ENCODE peak calls at places on chromosomes 5 and 9, in six cellular contexts. W is sigmoid colon, M is lower leg skin, V is Peyer's patch, Q is stomach, Y is tibial nerve. S is an unnamed sample.

GRCh38 chr9:138115506-138115905 is 237.9 kb downstream of the CACNA1B start:
- DNase-seq in W (no peak), M (no peak), V (no peak), Q (peak), Y (no peak), S (no peak)

GRCh38 chr9:95793924-95794828 is 81.3 kb upstream of the ERCC6L2 start:
- DNase-seq in W (no peak), M (no peak), V (no peak), Q (no peak), Y (peak), S (no peak)

GRCh38 chr5:110031402-110032140 is 341.8 kb downstream of the MAN2A1 start:
- DNase-seq in W (no peak), M (no peak), V (no peak), Q (no peak), Y (no peak), S (no peak)

GRCh38 chr5:100595152-100595811 is 60.1 kb downstream of the FAM174A start:
- DNase-seq in W (no peak), M (peak), V (no peak), Q (peak), Y (no peak), S (peak)

GRCh38 chr5:91189480-91190332 is 193.4 kb downstream of the ARRDC3 start:
- DNase-seq in W (peak), M (peak), V (no peak), Q (no peak), Y (peak), S (no peak)

GRCh38 chr9:114007991-114008666 is 70.0 kb downstream of the AMBP start:
- DNase-seq in W (peak), M (no peak), V (no peak), Q (peak), Y (peak), S (peak)

GRCh38 chr5:134975078-134975715 is 7.5 kb downstream of the CATSPER3 start:
- DNase-seq in W (no peak), M (no peak), V (no peak), Q (no peak), Y (no peak), S (no peak)

GRCh38 chr5:17127743-17128231 is 89.6 kb upstream of the BASP1 start:
- DNase-seq in W (no peak), M (no peak), V (no peak), Q (no peak), Y (no peak), S (no peak)

GRCh38 chr9:5195450-5195849 is 10.0 kb upstream of the INSL6 start:
- DNase-seq in W (no peak), M (no peak), V (no peak), Q (no peak), Y (no peak), S (no peak)

GRCh38 chr5:131514316-131515275 is 120.4 kb downstream of the RAPGEF6 start:
- DNase-seq in W (no peak), M (no peak), V (no peak), Q (no peak), Y (no peak), S (no peak)

GRCh38 chr9:3856592-3856991 is 330.8 kb upstream of the RFX3 start:
- DNase-seq in W (no peak), M (no peak), V (no peak), Q (no peak), Y (no peak), S (no peak)

GRCh38 chr9:114216081-114216480 is 60.7 kb downstream of the COL27A1 start:
- DNase-seq in W (no peak), M (no peak), V (no peak), Q (peak), Y (no peak), S (peak)

GRCh38 chr9:28396058-28396457 is 822.8 kb upstream of the C9orf72 start:
- DNase-seq in W (no peak), M (no peak), V (no peak), Q (no peak), Y (no peak), S (no peak)

GRCh38 chr5:38465702-38466443 is 90.6 kb downstream of the LIFR start:
- DNase-seq in W (no peak), M (no peak), V (no peak), Q (no peak), Y (no peak), S (no peak)

GRCh38 chr5:65981548-65981947 is 55.2 kb downstream of the ERBIN start:
- DNase-seq in W (no peak), M (no peak), V (no peak), Q (no peak), Y (no peak), S (no peak)

GRCh38 chr9:86355814-86356213 is 1.6 kb upstream of the TUT7 start:
- DNase-seq in W (no peak), M (peak), V (no peak), Q (no peak), Y (no peak), S (no peak)

GRCh38 chr5:93821892-93822291 is 80.5 kb upstream of the POU5F2 start:
- DNase-seq in W (no peak), M (no peak), V (no peak), Q (no peak), Y (no peak), S (no peak)

GRCh38 chr9:117705386-117705785 is 1.2 kb downstream of the TLR4 start:
- DNase-seq in W (no peak), M (no peak), V (no peak), Q (no peak), Y (no peak), S (no peak)
- H3K4me3 ChIP-seq in W (peak), M (no peak), V (peak), Q (peak), Y (peak), S (peak)

DNA sequence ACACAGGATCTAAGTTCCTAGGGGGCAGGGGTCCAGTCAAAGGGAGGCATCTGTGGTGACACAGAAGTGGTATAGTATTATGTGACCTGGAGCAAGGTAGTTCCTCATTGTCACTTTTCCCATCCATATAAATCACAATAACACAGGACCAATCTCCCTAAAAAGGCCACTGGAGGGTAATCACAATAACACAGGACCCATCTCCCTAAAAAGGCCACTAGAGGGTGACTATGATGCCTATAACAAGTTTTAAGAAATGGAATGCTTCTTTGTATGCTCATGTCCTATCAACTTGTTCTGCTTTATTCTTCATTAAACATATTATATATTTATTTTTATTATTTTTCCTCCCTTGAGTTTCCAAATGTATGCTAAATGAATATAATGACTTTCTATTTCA is 254.6 kb downstream of the ASTN2 start:
- DNase-seq in W (no peak), M (no peak), V (no peak), Q (no peak), Y (no peak), S (no peak)
- TF ChIP-seq CTCF in W (no peak), M (no peak), V (no peak), Q (no peak), Y (no peak), S (no peak)

GRCh38 chr5:32428426-32428825 is 16.1 kb downstream of the ZFR start:
- DNase-seq in W (no peak), M (no peak), V (no peak), Q (no peak), Y (no peak), S (no peak)

GRCh38 chr5:32436553-32437262 is 7.8 kb downstream of the ZFR start:
- DNase-seq in W (no peak), M (no peak), V (no peak), Q (no peak), Y (no peak), S (no peak)

GRCh38 chr5:32435416-32435815 is 9.1 kb downstream of the ZFR start:
- DNase-seq in W (no peak), M (no peak), V (no peak), Q (no peak), Y (no peak), S (no peak)

GRCh38 chr5:32432633-32433032 is 11.9 kb downstream of the ZFR start:
- DNase-seq in W (no peak), M (no peak), V (no peak), Q (no peak), Y (no peak), S (no peak)
- TF ChIP-seq POLR2A in W (no peak), M (no peak), V (no peak), Q (no peak), Y (no peak), S (no peak)

GRCh38 chr9:71921190-71921814 is 9.9 kb downstream of the C9orf85 start:
- DNase-seq in W (no peak), M (no peak), V (no peak), Q (no peak), Y (no peak), S (no peak)
- H3K4me3 ChIP-seq in W (no peak), M (no peak), V (no peak), Q (no peak), Y (no peak), S (no peak)

GRCh38 chr9:75088646-75089368 is 493 bp downstream of the OSTF1 start:
- DNase-seq in W (peak), M (peak), V (peak), Q (peak), Y (peak), S (peak)

GRCh38 chr9:75087279-75087823 is 604 bp downstream of the NMRK1 start:
- DNase-seq in W (no peak), M (peak), V (no peak), Q (peak), Y (no peak), S (peak)

GRCh38 chr9:75089369-75089766 is 1.1 kb downstream of the OSTF1 start:
- DNase-seq in W (no peak), M (no peak), V (no peak), Q (no peak), Y (no peak), S (no peak)

GRCh38 chr9:75086443-75087278 is 1.3 kb downstream of the NMRK1 start:
- DNase-seq in W (no peak), M (peak), V (no peak), Q (peak), Y (no peak), S (no peak)

DNA sequence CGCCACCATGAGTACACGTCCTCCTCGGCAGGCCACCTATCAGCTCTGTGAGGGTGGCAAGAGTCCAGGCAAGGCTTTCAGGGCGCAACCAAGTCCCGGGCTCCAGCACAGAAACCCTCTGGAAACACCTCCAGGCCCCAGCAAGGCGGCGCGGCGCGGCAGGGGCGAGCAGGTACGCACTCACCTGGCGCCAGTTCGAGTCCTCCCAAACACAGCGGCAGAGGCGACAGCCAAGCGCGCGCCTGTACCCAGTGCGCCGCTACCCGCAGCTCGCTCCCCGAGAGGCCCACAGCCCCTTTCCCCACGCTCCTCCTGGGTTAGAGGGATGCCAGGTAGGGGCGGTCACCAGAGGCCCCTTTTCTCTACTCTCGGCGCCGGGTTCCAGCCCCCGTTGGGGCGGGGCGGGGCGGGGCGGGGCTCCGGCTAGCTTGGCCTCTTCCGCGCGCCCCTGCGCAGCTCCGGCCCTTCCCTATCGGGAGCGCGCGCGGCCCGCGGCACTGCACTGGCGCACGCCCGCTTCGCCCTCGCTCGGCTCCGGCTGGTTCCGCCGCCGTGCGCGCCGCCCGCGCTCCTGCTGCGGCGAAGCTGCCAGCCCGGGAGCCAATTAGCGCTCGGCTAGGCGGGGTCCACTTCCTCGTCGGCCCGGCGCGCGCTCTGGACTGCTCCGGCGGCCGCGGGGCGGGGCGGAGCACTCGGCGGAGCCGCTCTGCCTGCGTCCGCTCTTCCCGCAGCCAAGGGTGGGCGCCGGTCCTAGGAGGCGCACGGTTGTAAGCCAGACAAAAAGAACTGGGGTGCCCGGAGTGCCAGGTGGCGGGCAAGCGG is at the start of the genes NMRK1 and OSTF1:
- DNase-seq in W (peak), M (peak), V (peak), Q (peak), Y (peak), S (peak)
- TF ChIP-seq CTCF in W (no peak), M (no peak), V (no peak), Q (no peak), Y (no peak), S (no peak)

GRCh38 chr9:136860933-136861873 is 4.9 kb downstream of the EDF1 start:
- DNase-seq in W (peak), M (peak), V (peak), Q (no peak), Y (no peak), S (no peak)
- TF ChIP-seq POLR2A in W (no peak), M (no peak), V (no peak), Q (no peak), Y (no peak), S (no peak)

GRCh38 chr9:123861086-123861707 is 68.7 kb downstream of the DENND1A start:
- DNase-seq in W (no peak), M (no peak), V (no peak), Q (no peak), Y (no peak), S (no peak)
- H3K4me3 ChIP-seq in W (no peak), M (no peak), V (no peak), Q (no peak), Y (no peak), S (no peak)

DNA sequence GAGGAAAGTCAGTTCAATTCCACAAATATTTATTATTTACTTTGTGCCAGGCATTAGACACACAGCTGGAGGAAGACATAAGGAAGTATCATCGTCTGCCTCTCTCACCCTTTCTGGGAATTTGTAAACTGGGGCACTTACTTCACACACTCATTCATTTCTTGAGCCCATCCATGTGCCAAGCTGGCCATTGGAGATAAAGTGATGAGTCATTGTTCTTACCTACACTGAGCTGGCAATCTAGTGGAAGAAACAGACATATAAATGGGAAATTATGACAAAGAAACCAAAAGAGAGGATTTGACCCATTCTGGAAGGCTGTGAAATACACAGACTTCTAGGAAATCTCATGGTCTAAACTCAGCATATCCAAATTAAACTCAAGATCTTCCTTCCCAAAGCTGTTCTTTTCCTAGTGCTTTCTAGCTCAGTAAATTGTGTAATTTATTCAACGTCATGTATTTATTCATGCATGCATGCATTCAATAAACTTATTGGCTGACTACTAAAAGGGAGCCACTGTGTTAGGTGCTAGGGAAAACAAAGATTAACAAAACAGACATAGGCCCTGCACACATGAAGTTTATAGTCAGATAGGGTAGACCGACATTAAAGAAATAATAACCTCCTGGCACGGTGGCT is 65.3 kb downstream of the SH3RF2 start:
- DNase-seq in W (no peak), M (no peak), V (no peak), Q (no peak), Y (no peak), S (no peak)
- TF ChIP-seq CTCF in W (no peak), M (no peak), V (no peak), Q (no peak), Y (no peak), S (no peak)

GRCh38 chr9:130837002-130837511 is 2.0 kb downstream of the ABL1 start:
- DNase-seq in W (no peak), M (no peak), V (no peak), Q (no peak), Y (no peak), S (no peak)

GRCh38 chr9:130837644-130838043 is 2.6 kb downstream of the ABL1 start:
- DNase-seq in W (no peak), M (no peak), V (no peak), Q (no peak), Y (no peak), S (no peak)

GRCh38 chr9:130835441-130836298 is 616 bp downstream of the ABL1 start:
- DNase-seq in W (peak), M (no peak), V (peak), Q (peak), Y (no peak), S (no peak)

GRCh38 chr9:130833324-130833990 is 1.6 kb upstream of the ABL1 start:
- DNase-seq in W (no peak), M (no peak), V (no peak), Q (no peak), Y (no peak), S (no peak)

GRCh38 chr9:130834371-130835311 is at the start of gene ABL1:
- DNase-seq in W (peak), M (peak), V (peak), Q (peak), Y (peak), S (peak)
- TF ChIP-seq POLR2A in W (no peak), M (no peak), V (no peak), Q (no peak), Y (no peak), S (peak)

DNA sequence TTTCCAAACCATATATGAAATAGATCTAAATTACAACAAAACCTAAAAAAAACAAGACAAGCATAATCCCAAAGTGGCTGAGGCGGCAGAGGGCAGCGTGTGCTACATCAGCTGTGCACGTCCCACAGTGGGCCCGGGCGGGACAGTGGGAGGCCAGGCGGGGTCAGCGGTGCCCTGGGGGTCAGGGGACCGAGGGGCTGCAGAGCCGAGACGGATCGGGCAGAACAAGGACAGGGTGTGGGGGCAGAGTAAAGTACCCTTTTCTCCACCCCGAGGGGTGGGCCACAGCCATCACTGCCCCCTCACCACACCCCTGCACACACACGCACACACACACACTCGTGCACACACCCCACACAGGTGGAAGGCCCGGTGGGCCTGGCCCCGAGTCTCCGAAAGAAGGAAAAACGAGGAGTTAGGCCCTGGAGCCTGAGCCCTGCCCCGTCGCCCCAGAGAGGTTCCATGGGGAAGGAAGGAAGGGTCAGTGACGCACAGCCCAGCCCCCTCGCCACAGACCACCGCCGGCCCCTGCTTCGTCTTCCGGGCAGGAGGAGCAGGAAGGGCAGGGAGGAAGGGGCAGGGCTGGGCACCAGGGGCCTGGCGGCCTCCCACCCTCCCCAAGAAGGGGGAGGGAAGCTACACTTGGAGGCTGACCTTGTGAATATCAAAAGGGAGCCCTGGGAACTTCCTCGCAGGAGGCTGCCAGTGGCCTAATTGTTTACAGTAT is 49.6 kb upstream of the UBAC1 start:
- DNase-seq in W (peak), M (no peak), V (no peak), Q (no peak), Y (no peak), S (no peak)
- H3K4me3 ChIP-seq in W (no peak), M (no peak), V (no peak), Q (no peak), Y (peak), S (no peak)